ENCODE peak calls at places on chromosome 12, in eight cellular contexts. Q is left colon; R is RCC 7860; T is stimulated activated CD4-positive, alpha-beta T cell treated with anti-CD3 and anti-CD28 coated beads, Interleukin-4, amount 100 ng/mL, for 1 hour; N is NCI-H510A treated with DMSO at 0.1 percent for 48 hours; W is erythroblast; O is NCI-H524 treated with DMSO at 0.1 percent for 48 hours; X is H4. Y is an unnamed sample.

GRCh38 chr12:39443704-39444234 is 849 bp upstream of the KIF21A start:
- DNase-seq in Q (no peak), R (peak; percentile 54), T (no peak), N (no peak), W (no peak), O (no peak), X (no peak), Y (no peak)

GRCh38 chr12:6769681-6770080 is 2.6 kb upstream of the LAG3 start:
- DNase-seq in Q (no peak), R (no peak), T (no peak), N (no peak), W (no peak), O (no peak), X (no peak), Y (no peak)

GRCh38 chr12:108744021-108744897 is 12.9 kb upstream of the CORO1C start:
- DNase-seq in Q (no peak), R (no peak), T (no peak), N (no peak), W (no peak), O (no peak), X (no peak), Y (no peak)

GRCh38 chr12:11657511-11657910 is 8.0 kb downstream of the ETV6 start:
- DNase-seq in Q (no peak), R (peak; percentile 60), T (no peak), N (no peak), W (no peak), O (no peak), X (no peak), Y (no peak)

GRCh38 chr12:49662998-49663843 is 39.9 kb downstream of the PRPF40B start:
- DNase-seq in Q (peak; percentile 50), R (peak; percentile 61), T (peak; percentile 63), N (peak; percentile 55), W (no peak), O (no peak), X (peak; percentile 88), Y (no peak)

GRCh38 chr12:1083086-1083887 is 92.3 kb downstream of the ERC1 start:
- DNase-seq in Q (no peak), R (no peak), T (no peak), N (no peak), W (no peak), O (no peak), X (no peak), Y (no peak)

GRCh38 chr12:33605776-33606175 is 166.2 kb upstream of the SYT10 start:
- DNase-seq in Q (no peak), R (no peak), T (no peak), N (no peak), W (peak; percentile 26), O (peak; percentile 38), X (no peak), Y (no peak)

GRCh38 chr12:109304485-109304884 is 4.6 kb downstream of the FOXN4 start:
- DNase-seq in Q (no peak), R (no peak), T (no peak), N (no peak), W (no peak), O (no peak), X (no peak), Y (no peak)

GRCh38 chr12:113475451-113476085 is 3.9 kb upstream of the LHX5 start:
- DNase-seq in Q (no peak), R (no peak), T (no peak), N (no peak), W (no peak), O (no peak), X (no peak), Y (no peak)

GRCh38 chr12:6067152-6067916 is 57.1 kb downstream of the VWF start:
- DNase-seq in Q (peak; percentile 39), R (no peak), T (no peak), N (no peak), W (no peak), O (no peak), X (peak; percentile 41), Y (no peak)

GRCh38 chr12:104605685-104606084 is 148.9 kb downstream of the CHST11 start:
- DNase-seq in Q (peak; percentile 32), R (no peak), T (no peak), N (no peak), W (peak; percentile 25), O (no peak), X (peak; percentile 12), Y (no peak)

GRCh38 chr12:94062796-94063635 is 85.4 kb upstream of the PLXNC1 start:
- DNase-seq in Q (peak; percentile 63), R (no peak), T (no peak), N (no peak), W (no peak), O (no peak), X (no peak), Y (peak; percentile 28)

GRCh38 chr12:112175361-112176155 is 50.2 kb downstream of the TRAFD1 start:
- DNase-seq in Q (no peak), R (no peak), T (no peak), N (no peak), W (no peak), O (no peak), X (no peak), Y (no peak)

GRCh38 chr12:46915861-46916260 is 90.1 kb upstream of the SLC38A4 start:
- DNase-seq in Q (no peak), R (no peak), T (no peak), N (no peak), W (no peak), O (no peak), X (peak; percentile 10), Y (no peak)

GRCh38 chr12:67434653-67435375 is 165.7 kb downstream of the CAND1 start:
- DNase-seq in Q (no peak), R (peak; percentile 78), T (no peak), N (no peak), W (no peak), O (no peak), X (peak; percentile 95), Y (no peak)

GRCh38 chr12:44835641-44836379 is 40.3 kb downstream of the NELL2 start:
- DNase-seq in Q (no peak), R (no peak), T (no peak), N (no peak), W (no peak), O (no peak), X (peak; percentile 10), Y (peak; percentile 16)

GRCh38 chr12:98256830-98257229 is 258.6 kb upstream of the TMPO start:
- DNase-seq in Q (no peak), R (no peak), T (no peak), N (no peak), W (no peak), O (no peak), X (no peak), Y (no peak)

GRCh38 chr12:6157482-6157881 is 33.0 kb upstream of the VWF start:
- DNase-seq in Q (no peak), R (no peak), T (no peak), N (no peak), W (no peak), O (no peak), X (no peak), Y (no peak)

GRCh38 chr12:48979602-48980388 is 1.7 kb downstream of the WNT1 start:
- DNase-seq in Q (peak; percentile 49), R (no peak), T (peak; percentile 25), N (no peak), W (no peak), O (no peak), X (no peak), Y (peak; percentile 54)

GRCh38 chr12:7441216-7441615 is 2.7 kb downstream of the CD163L1 start:
- DNase-seq in Q (no peak), R (no peak), T (no peak), N (no peak), W (no peak), O (no peak), X (no peak), Y (no peak)

GRCh38 chr12:46209914-46210834 is 58.7 kb downstream of the SLC38A1 start:
- DNase-seq in Q (peak; percentile 60), R (no peak), T (peak; percentile 77), N (peak; percentile 93), W (no peak), O (no peak), X (no peak), Y (peak; percentile 75)

GRCh38 chr12:93592641-93593396 is 20.3 kb downstream of the SOCS2 start:
- DNase-seq in Q (no peak), R (no peak), T (no peak), N (no peak), W (no peak), O (no peak), X (no peak), Y (no peak)

GRCh38 chr12:12492547-12492946 is 70.1 kb downstream of the DUSP16 start:
- DNase-seq in Q (no peak), R (no peak), T (no peak), N (no peak), W (peak; percentile 32), O (no peak), X (no peak), Y (no peak)

GRCh38 chr12:46915082-46915481 is 89.3 kb upstream of the SLC38A4 start:
- DNase-seq in Q (peak; percentile 13), R (peak; percentile 51), T (no peak), N (no peak), W (no peak), O (no peak), X (peak; percentile 61), Y (no peak)

GRCh38 chr12:98698603-98699463 is 53.7 kb downstream of the APAF1 start:
- DNase-seq in Q (peak; percentile 56), R (peak; percentile 39), T (peak; percentile 38), N (peak; percentile 60), W (peak; percentile 51), O (peak; percentile 5), X (peak; percentile 68), Y (peak; percentile 63)

GRCh38 chr12:68223067-68223747 is 2.4 kb downstream of the IL26 start:
- DNase-seq in Q (peak; percentile 82), R (peak; percentile 60), T (peak; percentile 63), N (peak; percentile 91), W (peak; percentile 82), O (peak; percentile 52), X (peak; percentile 81), Y (peak; percentile 63)

GRCh38 chr12:4287325-4288290 is 14.0 kb downstream of the CCND2 start:
- DNase-seq in Q (no peak), R (no peak), T (no peak), N (no peak), W (no peak), O (no peak), X (no peak), Y (no peak)

GRCh38 chr12:53046655-53047220 is 3.1 kb upstream of the TNS2 start:
- DNase-seq in Q (peak; percentile 81), R (peak; percentile 79), T (peak; percentile 37), N (peak; percentile 81), W (peak; percentile 59), O (no peak), X (peak; percentile 80), Y (no peak)

GRCh38 chr12:109944975-109945374 is 44.9 kb downstream of the TCHP start:
- DNase-seq in Q (no peak), R (no peak), T (no peak), N (no peak), W (no peak), O (no peak), X (no peak), Y (no peak)

GRCh38 chr12:75831413-75831812 is 200.2 kb downstream of the PHLDA1 start:
- DNase-seq in Q (no peak), R (no peak), T (no peak), N (no peak), W (no peak), O (no peak), X (no peak), Y (no peak)

GRCh38 chr12:643478-644292 is 19.6 kb downstream of the NINJ2 start:
- DNase-seq in Q (peak; percentile 58), R (no peak), T (peak; percentile 33), N (no peak), W (peak; percentile 72), O (no peak), X (no peak), Y (no peak)

GRCh38 chr12:13258212-13258611 is 61.7 kb downstream of the EMP1 start:
- DNase-seq in Q (no peak), R (no peak), T (no peak), N (no peak), W (no peak), O (no peak), X (no peak), Y (no peak)

GRCh38 chr12:99709116-99709515 is 61.6 kb downstream of the GARIN6 start:
- DNase-seq in Q (no peak), R (no peak), T (no peak), N (no peak), W (no peak), O (no peak), X (no peak), Y (no peak)

GRCh38 chr12:26158078-26158764 is 33.4 kb upstream of the BHLHE41 start:
- DNase-seq in Q (no peak), R (no peak), T (no peak), N (no peak), W (no peak), O (no peak), X (no peak), Y (no peak)